ENCODE peak calls at places on chromosomes 1 and 21, in ten cellular contexts. One of them, this sample, is unnamed.

GRCh38 chr21:37410639-37411038 is 44.1 kb downstream of the DYRK1A start:
- DNase-seq in adrenal gland: no peak
- DNase-seq in esophagus muscularis mucosa: no peak
- DNase-seq in PC-3: no peak
- DNase-seq in lower lobe of right lung: no peak
- DNase-seq in GM23248: no peak
- DNase-seq in right atrium auricular region: no peak
- DNase-seq in right lobe of liver: no peak
- DNase-seq in mammary epithelial cell: no peak
- DNase-seq in aorta: no peak
- DNase-seq in this sample: no peak

GRCh38 chr1:118788372-118788955 is 199.7 kb downstream of the TBX15 start:
- DNase-seq in adrenal gland: no peak
- DNase-seq in esophagus muscularis mucosa: no peak
- DNase-seq in PC-3: peak; percentile 73
- DNase-seq in lower lobe of right lung: no peak
- DNase-seq in GM23248: peak; percentile 83
- DNase-seq in right atrium auricular region: no peak
- DNase-seq in right lobe of liver: no peak
- DNase-seq in mammary epithelial cell: peak; percentile 3
- DNase-seq in aorta: no peak
- DNase-seq in this sample: no peak

GRCh38 chr1:155673003-155673402 is 15.6 kb downstream of the YY1AP1 start:
- DNase-seq in adrenal gland: no peak
- DNase-seq in esophagus muscularis mucosa: no peak
- DNase-seq in PC-3: no peak
- DNase-seq in lower lobe of right lung: no peak
- DNase-seq in GM23248: no peak
- DNase-seq in right atrium auricular region: no peak
- DNase-seq in right lobe of liver: no peak
- DNase-seq in mammary epithelial cell: no peak
- DNase-seq in aorta: no peak
- DNase-seq in this sample: no peak

GRCh38 chr1:67537647-67538018 is 107.4 kb upstream of the SERBP1 start:
- DNase-seq in adrenal gland: no peak
- DNase-seq in esophagus muscularis mucosa: no peak
- DNase-seq in PC-3: no peak
- DNase-seq in lower lobe of right lung: no peak
- DNase-seq in GM23248: no peak
- DNase-seq in right atrium auricular region: no peak
- DNase-seq in right lobe of liver: no peak
- DNase-seq in mammary epithelial cell: no peak
- DNase-seq in aorta: no peak
- DNase-seq in this sample: no peak

GRCh38 chr1:34452451-34452850 is 275.7 kb downstream of the C1orf94 start:
- DNase-seq in adrenal gland: no peak
- DNase-seq in esophagus muscularis mucosa: no peak
- DNase-seq in PC-3: no peak
- DNase-seq in lower lobe of right lung: no peak
- DNase-seq in GM23248: no peak
- DNase-seq in right atrium auricular region: no peak
- DNase-seq in right lobe of liver: no peak
- DNase-seq in mammary epithelial cell: no peak
- DNase-seq in aorta: no peak
- DNase-seq in this sample: no peak

GRCh38 chr1:100343897-100344296 is 8.4 kb upstream of the CDC14A start:
- DNase-seq in adrenal gland: no peak
- DNase-seq in esophagus muscularis mucosa: no peak
- DNase-seq in PC-3: no peak
- DNase-seq in lower lobe of right lung: no peak
- DNase-seq in GM23248: no peak
- DNase-seq in right atrium auricular region: no peak
- DNase-seq in right lobe of liver: no peak
- DNase-seq in mammary epithelial cell: no peak
- DNase-seq in aorta: no peak
- DNase-seq in this sample: no peak

GRCh38 chr21:38712076-38712475 is 93.7 kb upstream of the ETS2 start:
- DNase-seq in adrenal gland: no peak
- DNase-seq in esophagus muscularis mucosa: no peak
- DNase-seq in PC-3: peak; percentile 72
- DNase-seq in lower lobe of right lung: no peak
- DNase-seq in GM23248: peak; percentile 63
- DNase-seq in right atrium auricular region: no peak
- DNase-seq in right lobe of liver: no peak
- DNase-seq in mammary epithelial cell: peak; percentile 44
- DNase-seq in aorta: no peak
- DNase-seq in this sample: peak; percentile 35

GRCh38 chr1:39458991-39459390 is 32.4 kb upstream of the BMP8A start:
- DNase-seq in adrenal gland: no peak
- DNase-seq in esophagus muscularis mucosa: no peak
- DNase-seq in PC-3: no peak
- DNase-seq in lower lobe of right lung: no peak
- DNase-seq in GM23248: no peak
- DNase-seq in right atrium auricular region: no peak
- DNase-seq in right lobe of liver: no peak
- DNase-seq in mammary epithelial cell: no peak
- DNase-seq in aorta: no peak
- DNase-seq in this sample: no peak

GRCh38 chr1:243299069-243299468 is 43.2 kb downstream of the SDCCAG8 start:
- DNase-seq in adrenal gland: no peak
- DNase-seq in esophagus muscularis mucosa: no peak
- DNase-seq in PC-3: no peak
- DNase-seq in lower lobe of right lung: no peak
- DNase-seq in GM23248: no peak
- DNase-seq in right atrium auricular region: no peak
- DNase-seq in right lobe of liver: no peak
- DNase-seq in mammary epithelial cell: no peak
- DNase-seq in aorta: no peak
- DNase-seq in this sample: no peak

GRCh38 chr1:66801176-66801575 is at the start of gene INSL5:
- DNase-seq in adrenal gland: no peak
- DNase-seq in esophagus muscularis mucosa: no peak
- DNase-seq in PC-3: no peak
- DNase-seq in lower lobe of right lung: no peak
- DNase-seq in GM23248: no peak
- DNase-seq in right atrium auricular region: no peak
- DNase-seq in right lobe of liver: no peak
- DNase-seq in mammary epithelial cell: no peak
- DNase-seq in aorta: no peak
- DNase-seq in this sample: no peak

GRCh38 chr1:164504699-164505098 is 54.3 kb upstream of the PBX1 start:
- DNase-seq in adrenal gland: no peak
- DNase-seq in esophagus muscularis mucosa: no peak
- DNase-seq in PC-3: peak; percentile 40
- DNase-seq in lower lobe of right lung: no peak
- DNase-seq in GM23248: peak; percentile 63
- DNase-seq in right atrium auricular region: no peak
- DNase-seq in right lobe of liver: no peak
- DNase-seq in mammary epithelial cell: peak; percentile 35
- DNase-seq in aorta: no peak
- DNase-seq in this sample: peak; percentile 49

GRCh38 chr21:45310446-45310845 is 22.8 kb upstream of the POFUT2 start:
- DNase-seq in adrenal gland: no peak
- DNase-seq in esophagus muscularis mucosa: no peak
- DNase-seq in PC-3: no peak
- DNase-seq in lower lobe of right lung: peak; percentile 30
- DNase-seq in GM23248: no peak
- DNase-seq in right atrium auricular region: no peak
- DNase-seq in right lobe of liver: no peak
- DNase-seq in mammary epithelial cell: no peak
- DNase-seq in aorta: no peak
- DNase-seq in this sample: no peak

GRCh38 chr21:16589046-16589445 is 859.3 kb downstream of the USP25 start:
- DNase-seq in adrenal gland: no peak
- DNase-seq in esophagus muscularis mucosa: no peak
- DNase-seq in PC-3: no peak
- DNase-seq in lower lobe of right lung: no peak
- DNase-seq in GM23248: peak; percentile 35
- DNase-seq in right atrium auricular region: no peak
- DNase-seq in right lobe of liver: no peak
- DNase-seq in mammary epithelial cell: no peak
- DNase-seq in aorta: no peak
- DNase-seq in this sample: peak; percentile 18
- H3K4me3 ChIP-seq in adrenal gland: peak overlapping the region; percentile 57
- H3K4me3 ChIP-seq in esophagus muscularis mucosa: peak overlapping the region; percentile 45
- H3K4me3 ChIP-seq in PC-3: no peak overlapping the region
- H3K4me3 ChIP-seq in lower lobe of right lung: no peak overlapping the region
- H3K4me3 ChIP-seq in GM23248: peak overlapping the region; percentile 80
- H3K4me3 ChIP-seq in right atrium auricular region: no peak overlapping the region
- H3K4me3 ChIP-seq in right lobe of liver: no peak overlapping the region
- H3K4me3 ChIP-seq in mammary epithelial cell: no peak overlapping the region
- H3K4me3 ChIP-seq in aorta: no peak overlapping the region
- H3K4me3 ChIP-seq in this sample: peak overlapping the region; percentile 88

GRCh38 chr1:64960731-64961130 is 5.6 kb downstream of the JAK1 start:
- DNase-seq in adrenal gland: no peak
- DNase-seq in esophagus muscularis mucosa: no peak
- DNase-seq in PC-3: no peak
- DNase-seq in lower lobe of right lung: no peak
- DNase-seq in GM23248: no peak
- DNase-seq in right atrium auricular region: no peak
- DNase-seq in right lobe of liver: no peak
- DNase-seq in mammary epithelial cell: no peak
- DNase-seq in aorta: no peak
- DNase-seq in this sample: no peak
- H3K4me1 ChIP-seq in adrenal gland: peaks cover 57% of the 10 kb centered on the region
- H3K4me1 ChIP-seq in esophagus muscularis mucosa: peaks cover 73% of the 10 kb centered on the region
- H3K4me1 ChIP-seq in PC-3: peaks cover 16% of the 10 kb centered on the region
- H3K4me1 ChIP-seq in lower lobe of right lung: peaks cover 78% of the 10 kb centered on the region
- H3K4me1 ChIP-seq in GM23248: peaks cover 23% of the 10 kb centered on the region
- H3K4me1 ChIP-seq in right atrium auricular region: peaks cover 71% of the 10 kb centered on the region
- H3K4me1 ChIP-seq in right lobe of liver: peaks cover 26% of the 10 kb centered on the region
- H3K4me1 ChIP-seq in mammary epithelial cell: peaks cover 28% of the 10 kb centered on the region
- H3K4me1 ChIP-seq in aorta: no peaks in the 10 kb centered on the region
- H3K4me1 ChIP-seq in this sample: peaks cover 36% of the 10 kb centered on the region

GRCh38 chr1:26059906-26060305 is 7.5 kb downstream of the TRIM63 start:
- DNase-seq in adrenal gland: no peak
- DNase-seq in esophagus muscularis mucosa: no peak
- DNase-seq in PC-3: no peak
- DNase-seq in lower lobe of right lung: no peak
- DNase-seq in GM23248: no peak
- DNase-seq in right atrium auricular region: no peak
- DNase-seq in right lobe of liver: no peak
- DNase-seq in mammary epithelial cell: no peak
- DNase-seq in aorta: no peak
- DNase-seq in this sample: no peak

GRCh38 chr1:26060832-26061574 is 6.4 kb downstream of the TRIM63 start:
- DNase-seq in adrenal gland: no peak
- DNase-seq in esophagus muscularis mucosa: no peak
- DNase-seq in PC-3: no peak
- DNase-seq in lower lobe of right lung: no peak
- DNase-seq in GM23248: no peak
- DNase-seq in right atrium auricular region: no peak
- DNase-seq in right lobe of liver: no peak
- DNase-seq in mammary epithelial cell: no peak
- DNase-seq in aorta: no peak
- DNase-seq in this sample: no peak

GRCh38 chr1:26055041-26055440 is 9.1 kb upstream of the SLC30A2 start:
- DNase-seq in adrenal gland: no peak
- DNase-seq in esophagus muscularis mucosa: no peak
- DNase-seq in PC-3: no peak
- DNase-seq in lower lobe of right lung: no peak
- DNase-seq in GM23248: no peak
- DNase-seq in right atrium auricular region: no peak
- DNase-seq in right lobe of liver: no peak
- DNase-seq in mammary epithelial cell: no peak
- DNase-seq in aorta: no peak
- DNase-seq in this sample: no peak

GRCh38 chr1:26057189-26057588 is 10.2 kb downstream of the TRIM63 start:
- DNase-seq in adrenal gland: no peak
- DNase-seq in esophagus muscularis mucosa: no peak
- DNase-seq in PC-3: no peak
- DNase-seq in lower lobe of right lung: no peak
- DNase-seq in GM23248: no peak
- DNase-seq in right atrium auricular region: no peak
- DNase-seq in right lobe of liver: no peak
- DNase-seq in mammary epithelial cell: no peak
- DNase-seq in aorta: no peak
- DNase-seq in this sample: no peak

GRCh38 chr1:26058052-26058595 is 9.3 kb downstream of the TRIM63 start:
- DNase-seq in adrenal gland: no peak
- DNase-seq in esophagus muscularis mucosa: no peak
- DNase-seq in PC-3: no peak
- DNase-seq in lower lobe of right lung: no peak
- DNase-seq in GM23248: no peak
- DNase-seq in right atrium auricular region: no peak
- DNase-seq in right lobe of liver: no peak
- DNase-seq in mammary epithelial cell: no peak
- DNase-seq in aorta: no peak
- DNase-seq in this sample: no peak
- H3K36me3 ChIP-seq in adrenal gland: no peaks in the 10 kb centered on the region
- H3K36me3 ChIP-seq in esophagus muscularis mucosa: no peaks in the 10 kb centered on the region
- H3K36me3 ChIP-seq in PC-3: no peaks in the 10 kb centered on the region
- H3K36me3 ChIP-seq in lower lobe of right lung: no peaks in the 10 kb centered on the region
- H3K36me3 ChIP-seq in GM23248: no peaks in the 10 kb centered on the region
- H3K36me3 ChIP-seq in right atrium auricular region: peaks cover 99% of the 10 kb centered on the region
- H3K36me3 ChIP-seq in right lobe of liver: no peaks in the 10 kb centered on the region
- H3K36me3 ChIP-seq in mammary epithelial cell: no peaks in the 10 kb centered on the region
- H3K36me3 ChIP-seq in aorta: no peaks in the 10 kb centered on the region
- H3K36me3 ChIP-seq in this sample: no peaks in the 10 kb centered on the region

GRCh38 chr1:9203623-9204022 is 31.0 kb upstream of the H6PD start:
- DNase-seq in adrenal gland: no peak
- DNase-seq in esophagus muscularis mucosa: no peak
- DNase-seq in PC-3: no peak
- DNase-seq in lower lobe of right lung: no peak
- DNase-seq in GM23248: no peak
- DNase-seq in right atrium auricular region: no peak
- DNase-seq in right lobe of liver: no peak
- DNase-seq in mammary epithelial cell: peak; percentile 40
- DNase-seq in aorta: no peak
- DNase-seq in this sample: no peak

GRCh38 chr1:9202240-9202870 is 32.2 kb upstream of the H6PD start:
- DNase-seq in adrenal gland: no peak
- DNase-seq in esophagus muscularis mucosa: no peak
- DNase-seq in PC-3: peak; percentile 18
- DNase-seq in lower lobe of right lung: no peak
- DNase-seq in GM23248: peak; percentile 57
- DNase-seq in right atrium auricular region: no peak
- DNase-seq in right lobe of liver: no peak
- DNase-seq in mammary epithelial cell: no peak
- DNase-seq in aorta: no peak
- DNase-seq in this sample: peak; percentile 31

GRCh38 chr1:9204156-9204720 is 30.3 kb upstream of the H6PD start:
- DNase-seq in adrenal gland: no peak
- DNase-seq in esophagus muscularis mucosa: no peak
- DNase-seq in PC-3: no peak
- DNase-seq in lower lobe of right lung: no peak
- DNase-seq in GM23248: no peak
- DNase-seq in right atrium auricular region: no peak
- DNase-seq in right lobe of liver: no peak
- DNase-seq in mammary epithelial cell: no peak
- DNase-seq in aorta: no peak
- DNase-seq in this sample: no peak

GRCh38 chr1:9200441-9200840 is 34.1 kb upstream of the H6PD start:
- DNase-seq in adrenal gland: no peak
- DNase-seq in esophagus muscularis mucosa: no peak
- DNase-seq in PC-3: no peak
- DNase-seq in lower lobe of right lung: no peak
- DNase-seq in GM23248: peak; percentile 68
- DNase-seq in right atrium auricular region: no peak
- DNase-seq in right lobe of liver: no peak
- DNase-seq in mammary epithelial cell: peak; percentile 68
- DNase-seq in aorta: no peak
- DNase-seq in this sample: peak; percentile 38

GRCh38 chr1:9201421-9202239 is 32.9 kb upstream of the H6PD start:
- DNase-seq in adrenal gland: no peak
- DNase-seq in esophagus muscularis mucosa: no peak
- DNase-seq in PC-3: peak; percentile 43
- DNase-seq in lower lobe of right lung: no peak
- DNase-seq in GM23248: peak; percentile 92
- DNase-seq in right atrium auricular region: peak; percentile 72
- DNase-seq in right lobe of liver: no peak
- DNase-seq in mammary epithelial cell: peak; percentile 41
- DNase-seq in aorta: no peak
- DNase-seq in this sample: peak; percentile 78
- H3K4me3 ChIP-seq in adrenal gland: peak overlapping the region; percentile 45
- H3K4me3 ChIP-seq in esophagus muscularis mucosa: peak overlapping the region; percentile 44
- H3K4me3 ChIP-seq in PC-3: peak overlapping the region; percentile 73
- H3K4me3 ChIP-seq in lower lobe of right lung: peak overlapping the region; percentile 30
- H3K4me3 ChIP-seq in GM23248: peak overlapping the region; percentile 94
- H3K4me3 ChIP-seq in right atrium auricular region: peak overlapping the region; percentile 2
- H3K4me3 ChIP-seq in right lobe of liver: no peak overlapping the region
- H3K4me3 ChIP-seq in mammary epithelial cell: peak overlapping the region; percentile 54
- H3K4me3 ChIP-seq in aorta: peak overlapping the region; percentile 15
- H3K4me3 ChIP-seq in this sample: peak overlapping the region; percentile 89